ENCODE peak calls at places on chromosomes 13 and 19, in seven cellular contexts. L is progenitor cell of endocrine pancreas, X is astrocyte of the spinal cord, G is lower leg skin, T is mucosa of descending colon, C is foreskin fibroblast, H is AG09319. M is an unnamed sample.

GRCh38 chr13:41019027-41019487 is at the start of gene ELF1:
- DNase-seq in L (no peak), X (peak; percentile 70), G (peak; percentile 77), T (no peak), C (peak; percentile 66), H (no peak), M (no peak)

GRCh38 chr19:8643860-8644653 is 13.6 kb downstream of the NFILZ start:
- DNase-seq in L (no peak), X (no peak), G (no peak), T (no peak), C (no peak), H (no peak), M (no peak)

GRCh38 chr19:4967738-4968461 is 1.0 kb upstream of the KDM4B start:
- DNase-seq in L (no peak), X (peak; percentile 30), G (no peak), T (no peak), C (peak; percentile 60), H (no peak), M (no peak)

GRCh38 chr19:38727868-38728660 is 16.2 kb downstream of the CAPN12 start:
- DNase-seq in L (no peak), X (peak; percentile 28), G (peak; percentile 14), T (peak; percentile 50), C (no peak), H (no peak), M (no peak)

GRCh38 chr19:7391218-7391670 is 42.5 kb downstream of the ARHGEF18 start:
- DNase-seq in L (no peak), X (peak; percentile 82), G (no peak), T (peak; percentile 60), C (no peak), H (no peak), M (no peak)

GRCh38 chr13:34020388-34020787 is 202.4 kb downstream of the RFC3 start:
- DNase-seq in L (no peak), X (no peak), G (no peak), T (no peak), C (no peak), H (no peak), M (no peak)

GRCh38 chr13:27432180-27432579 is 7.8 kb downstream of the GTF3A start:
- DNase-seq in L (no peak), X (no peak), G (no peak), T (no peak), C (no peak), H (no peak), M (no peak)

GRCh38 chr13:98741741-98742435 is 10.6 kb downstream of the SLC15A1 start:
- DNase-seq in L (no peak), X (no peak), G (no peak), T (no peak), C (peak; percentile 11), H (no peak), M (no peak)

GRCh38 chr13:109256866-109257760 is 529.3 kb downstream of the IRS2 start:
- DNase-seq in L (no peak), X (peak; percentile 94), G (peak; percentile 39), T (no peak), C (peak; percentile 97), H (peak; percentile 81), M (no peak)

GRCh38 chr13:79631260-79631659 is 150.3 kb downstream of the NDFIP2 start:
- DNase-seq in L (no peak), X (peak; percentile 78), G (peak; percentile 65), T (no peak), C (peak; percentile 95), H (peak; percentile 69), M (no peak)

GRCh38 chr13:110010433-110011135 is 224.2 kb upstream of the IRS2 start:
- DNase-seq in L (no peak), X (peak; percentile 24), G (no peak), T (no peak), C (peak; percentile 53), H (no peak), M (no peak)

GRCh38 chr19:7947939-7948338 is 4.5 kb upstream of the TIMM44 start:
- DNase-seq in L (no peak), X (peak; percentile 7), G (no peak), T (no peak), C (no peak), H (no peak), M (no peak)

GRCh38 chr13:92806215-92806614 is 420.4 kb upstream of the GPC6 start:
- DNase-seq in L (no peak), X (peak; percentile 24), G (no peak), T (no peak), C (no peak), H (no peak), M (no peak)

DNA sequence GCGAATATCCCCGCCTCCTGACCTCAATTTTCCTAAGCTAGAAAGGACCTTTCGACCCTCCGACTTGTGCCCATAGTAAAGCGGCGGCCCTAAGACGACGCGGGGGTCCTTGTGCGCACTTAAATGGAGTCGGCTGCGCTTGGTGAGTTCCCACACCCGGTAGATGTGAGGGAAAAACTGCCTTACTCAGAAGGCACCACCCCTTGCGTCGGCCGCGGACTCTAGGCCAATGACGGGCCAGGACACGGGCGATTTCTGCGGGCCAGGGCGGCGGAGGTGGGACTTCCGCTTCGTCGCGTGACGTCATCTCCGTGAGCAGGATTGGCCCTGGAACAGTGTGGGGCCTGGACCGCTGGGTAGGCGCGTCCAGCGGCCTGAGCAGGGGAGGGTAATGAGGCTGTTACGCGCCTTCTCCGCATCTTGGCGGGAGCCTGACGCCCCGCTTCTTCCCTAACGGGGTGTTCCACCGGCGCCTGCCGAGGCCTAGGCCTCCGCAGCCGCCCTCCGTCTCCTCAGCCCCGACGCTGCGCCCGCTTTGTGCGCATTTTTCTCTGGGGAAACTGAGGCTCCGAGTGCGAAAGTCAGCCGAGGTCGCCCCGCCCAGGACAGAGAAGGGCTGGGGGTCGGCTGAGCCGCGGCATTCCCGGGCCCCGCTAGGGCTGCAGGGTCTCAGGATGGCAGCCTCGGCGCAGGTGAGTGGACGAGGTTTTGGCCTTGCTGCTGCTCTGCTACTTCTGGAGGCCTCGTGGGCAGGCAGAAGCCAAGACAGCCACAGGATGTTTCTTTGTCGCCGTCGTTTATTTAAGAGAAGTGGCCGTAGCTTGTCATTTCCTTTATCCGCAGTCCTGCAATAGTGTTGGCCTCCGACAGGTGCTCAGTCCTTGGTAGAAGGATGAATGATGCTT is at the start of gene ZNF543:
- DNase-seq in L (peak; percentile 92), X (peak; percentile 97), G (peak; percentile 94), T (peak; percentile 96), C (peak; percentile 99), H (peak; percentile 85), M (peak; percentile 95)
- TF ChIP-seq CTCF in L (no peak), X (peak; percentile 4), G (no peak), T (no peak), C (no peak), H (no peak), M (no peak)

DNA sequence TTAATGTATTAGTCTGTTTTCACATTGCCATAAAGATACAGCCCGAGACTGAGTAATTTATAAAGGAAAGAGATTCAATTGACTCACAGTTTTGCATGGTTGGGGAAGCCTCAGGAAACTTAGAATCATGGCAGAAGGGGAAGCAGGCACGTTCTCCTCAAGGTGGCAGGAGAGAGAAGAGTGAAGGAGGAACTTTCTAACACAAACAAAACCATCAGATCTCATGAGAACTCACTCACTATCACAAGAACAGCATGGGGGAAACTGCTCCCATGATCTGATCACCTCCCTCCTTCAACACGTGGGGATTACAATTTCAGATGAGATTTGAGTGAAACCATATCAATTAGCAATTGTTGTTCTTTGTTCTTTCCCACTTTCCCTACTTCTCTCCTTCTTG is 689.0 kb upstream of the SLITRK1 start:
- DNase-seq in L (no peak), X (no peak), G (no peak), T (no peak), C (no peak), H (no peak), M (no peak)
- TF ChIP-seq CTCF in L (no peak), X (no peak), G (no peak), T (no peak), C (no peak), H (no peak), M (no peak)

GRCh38 chr19:17933414-17934129 is 757 bp downstream of the CCDC124 start:
- DNase-seq in L (no peak), X (no peak), G (no peak), T (no peak), C (peak; percentile 37), H (no peak), M (no peak)

GRCh38 chr19:17929056-17929455 is 3.8 kb upstream of the CCDC124 start:
- DNase-seq in L (no peak), X (no peak), G (no peak), T (no peak), C (no peak), H (no peak), M (no peak)

GRCh38 chr19:17936379-17936778 is 3.6 kb downstream of the CCDC124 start:
- DNase-seq in L (no peak), X (no peak), G (no peak), T (no peak), C (no peak), H (no peak), M (no peak)

GRCh38 chr19:17931532-17932191 is 1.2 kb upstream of the CCDC124 start:
- DNase-seq in L (no peak), X (no peak), G (no peak), T (no peak), C (no peak), H (no peak), M (no peak)

DNA sequence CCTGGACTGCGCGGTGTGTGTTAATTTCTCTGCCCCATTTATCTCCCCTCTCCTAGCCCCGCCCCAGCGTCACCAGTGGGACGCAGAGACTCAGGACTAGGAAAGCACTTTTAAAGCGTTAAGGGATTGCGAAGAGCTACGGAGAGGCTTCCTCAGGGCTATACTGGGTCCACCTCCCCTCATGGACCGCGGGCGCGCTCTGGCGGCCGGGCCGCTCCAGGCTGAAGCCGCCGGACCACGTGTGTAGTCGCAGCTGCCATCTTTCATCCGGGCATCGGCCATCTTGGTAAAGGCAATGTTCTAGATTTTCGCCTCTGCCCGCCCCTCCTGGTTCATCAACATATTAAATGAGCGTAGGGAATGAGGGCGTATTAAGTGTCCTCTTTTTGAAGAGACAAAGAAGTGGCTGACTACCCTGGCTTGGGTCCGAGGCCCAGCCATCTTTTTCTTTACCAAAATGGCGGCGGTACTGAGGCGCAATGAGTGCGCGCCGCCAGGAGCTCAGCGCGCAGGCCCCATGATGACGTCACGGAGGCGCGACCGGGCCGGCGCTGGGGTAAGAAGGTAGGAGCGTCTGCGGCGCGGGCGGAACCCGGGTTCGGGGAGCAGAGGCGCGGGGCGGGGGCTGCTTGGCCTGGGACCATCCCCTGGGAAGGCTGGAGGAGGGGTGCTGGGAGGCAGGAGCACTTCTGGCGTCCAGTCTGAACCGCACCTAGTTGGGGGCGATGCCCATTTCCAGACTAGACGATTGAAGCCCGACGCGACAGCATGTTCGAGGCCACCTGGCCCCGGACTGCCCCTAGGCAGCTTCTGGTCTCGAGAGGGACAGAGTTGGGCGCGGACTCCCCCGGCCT is at the start of gene CCDC124:
- DNase-seq in L (peak; percentile 83), X (peak; percentile 91), G (peak; percentile 86), T (peak; percentile 95), C (peak; percentile 97), H (peak; percentile 76), M (peak; percentile 83)
- TF ChIP-seq CTCF in L (peak; percentile 91), X (peak; percentile 92), G (peak; percentile 62), T (peak; percentile 72), C (peak; percentile 94), H (peak; percentile 90), M (peak; percentile 54)

DNA sequence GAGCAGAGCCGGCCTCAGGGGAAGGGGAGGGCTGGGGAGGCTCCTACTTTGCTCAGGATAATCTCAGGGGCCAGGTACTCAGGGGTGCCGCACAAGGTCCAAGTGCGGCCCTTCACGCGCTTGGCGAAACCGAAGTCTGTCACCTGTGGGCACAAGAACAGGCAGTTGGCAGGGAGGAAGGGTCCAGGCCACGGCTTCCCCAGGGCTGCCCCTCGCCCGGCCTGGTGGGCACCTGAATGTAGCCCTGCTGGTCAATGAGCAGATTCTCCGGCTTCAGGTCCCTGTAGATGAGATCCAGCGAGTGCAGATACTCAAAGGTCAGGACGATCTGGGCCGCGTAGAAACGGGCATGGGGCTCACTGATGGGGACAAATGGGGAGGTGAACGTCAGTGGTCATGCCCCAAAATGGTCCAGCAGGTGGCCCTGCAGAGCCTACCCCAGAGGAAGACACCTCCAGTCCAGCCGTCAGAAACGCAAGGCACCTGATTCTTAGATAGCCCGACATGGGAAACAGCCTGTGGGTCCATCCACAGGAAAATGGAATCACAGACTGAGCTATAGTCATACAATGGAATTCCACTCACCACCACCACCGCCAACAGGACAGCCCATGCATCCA is 7.1 kb upstream of the SAMD1 start:
- DNase-seq in L (no peak), X (no peak), G (no peak), T (no peak), C (no peak), H (no peak), M (no peak)
- TF ChIP-seq CTCF in L (no peak), X (peak; percentile 19), G (no peak), T (no peak), C (no peak), H (no peak), M (no peak)